ENCODE peak calls at places on chromosomes 16 and 17, in eight cellular contexts. I is RCC 7860; Z is adipocyte; W is neural progenitor cell; L is NCI-H524; K is central memory CD8-positive, alpha-beta T cell; F is GM12864; H is GM04503. N is an unnamed sample.

GRCh38 chr16:508884-509736 is 18.4 kb upstream of the CAPN15 start:
- DNase-seq in Z (no peak), I (no peak), L (peak), F (no peak), W (no peak), H (no peak), K (no peak), N (no peak)

GRCh38 chr16:77961811-77962210 is 60.5 kb upstream of the CLEC3A start:
- DNase-seq in L (no peak), I (no peak), H (no peak), Z (no peak), K (no peak), W (no peak), F (no peak), N (no peak)

GRCh38 chr16:73418746-73419145 is 370.8 kb upstream of the ZFHX3 start:
- DNase-seq in W (no peak), I (no peak), F (no peak), L (no peak), K (no peak), Z (peak), H (no peak), N (no peak)

GRCh38 chr17:71527311-71527710 is 593.5 kb upstream of the SOX9 start:
- DNase-seq in I (peak), K (no peak), Z (peak), L (no peak), F (no peak), W (no peak), H (no peak), N (no peak)

GRCh38 chr17:57442914-57443571 is 186.7 kb downstream of the MSI2 start:
- DNase-seq in I (no peak), L (peak), W (no peak), F (no peak), K (no peak), Z (no peak), H (no peak), N (peak)

GRCh38 chr16:12449795-12450194 is 353.9 kb downstream of the CPPED1 start:
- DNase-seq in F (no peak), H (no peak), L (no peak), W (no peak), I (no peak), K (no peak), Z (no peak), N (no peak)

GRCh38 chr17:82804442-82805191 is 35.2 kb downstream of the ZNF750 start:
- DNase-seq in L (no peak), Z (no peak), W (no peak), H (no peak), I (no peak), K (no peak), F (no peak), N (no peak)

GRCh38 chr16:84518804-84519341 is 14.4 kb upstream of the MEAK7 start:
- DNase-seq in H (no peak), W (no peak), K (peak), I (no peak), F (no peak), Z (no peak), L (no peak), N (no peak)

GRCh38 chr17:44348234-44348987 is 3.3 kb downstream of the GRN start:
- DNase-seq in L (no peak), K (no peak), Z (peak), I (peak), F (peak), W (no peak), H (peak), N (no peak)

N was measured in islet precursor cell.